ENCODE peak calls at places on chromosomes 7 and 10, in nine cellular contexts. One of them, this sample, is unnamed.

GRCh38 chr10:15898046-15898445 is 37.7 kb upstream of the MINDY3 start:
- DNase-seq in H54: peak; percentile 6
- DNase-seq in EH: peak; percentile 23
- DNase-seq in cardiac fibroblast: peak; percentile 62
- DNase-seq in neural progenitor cell: no peak
- DNase-seq in activated T-cell treated with anti-CD3 and anti-CD28 coated beads for 4 hours: no peak
- DNase-seq in NCI-H460: peak; percentile 2
- DNase-seq in heart left ventricle: no peak
- DNase-seq in A549: no peak
- DNase-seq in this sample: no peak

GRCh38 chr7:123823898-123824753 is 20.8 kb upstream of the HYAL4 start:
- DNase-seq in H54: no peak
- DNase-seq in A549: no peak
- DNase-seq in NCI-H460: no peak
- DNase-seq in EH: no peak
- DNase-seq in neural progenitor cell: no peak
- DNase-seq in heart left ventricle: no peak
- DNase-seq in cardiac fibroblast: no peak
- DNase-seq in activated T-cell treated with anti-CD3 and anti-CD28 coated beads for 4 hours: peak; percentile 30
- DNase-seq in this sample: no peak

GRCh38 chr10:33241351-33241750 is 93.1 kb downstream of the NRP1 start:
- DNase-seq in NCI-H460: no peak
- DNase-seq in A549: no peak
- DNase-seq in heart left ventricle: no peak
- DNase-seq in neural progenitor cell: no peak
- DNase-seq in cardiac fibroblast: no peak
- DNase-seq in H54: no peak
- DNase-seq in EH: no peak
- DNase-seq in activated T-cell treated with anti-CD3 and anti-CD28 coated beads for 4 hours: no peak
- DNase-seq in this sample: no peak

GRCh38 chr10:3528271-3528670 is 256.7 kb downstream of the KLF6 start:
- DNase-seq in neural progenitor cell: no peak
- DNase-seq in EH: no peak
- DNase-seq in heart left ventricle: no peak
- DNase-seq in activated T-cell treated with anti-CD3 and anti-CD28 coated beads for 4 hours: no peak
- DNase-seq in H54: no peak
- DNase-seq in cardiac fibroblast: peak; percentile 31
- DNase-seq in A549: no peak
- DNase-seq in NCI-H460: no peak
- DNase-seq in this sample: no peak

GRCh38 chr7:94823952-94824351 is 83.4 kb upstream of the PPP1R9A start:
- DNase-seq in cardiac fibroblast: peak; percentile 77
- DNase-seq in activated T-cell treated with anti-CD3 and anti-CD28 coated beads for 4 hours: no peak
- DNase-seq in A549: peak; percentile 1
- DNase-seq in EH: peak; percentile 29
- DNase-seq in NCI-H460: peak; percentile 18
- DNase-seq in H54: no peak
- DNase-seq in neural progenitor cell: no peak
- DNase-seq in heart left ventricle: no peak
- DNase-seq in this sample: no peak

GRCh38 chr10:124573726-124574455 is 112.3 kb downstream of the LHPP start:
- DNase-seq in EH: no peak
- DNase-seq in A549: no peak
- DNase-seq in heart left ventricle: no peak
- DNase-seq in cardiac fibroblast: no peak
- DNase-seq in H54: no peak
- DNase-seq in NCI-H460: no peak
- DNase-seq in activated T-cell treated with anti-CD3 and anti-CD28 coated beads for 4 hours: no peak
- DNase-seq in neural progenitor cell: no peak
- DNase-seq in this sample: no peak

GRCh38 chr7:137882261-137882668 is 35.5 kb upstream of the DGKI start:
- DNase-seq in activated T-cell treated with anti-CD3 and anti-CD28 coated beads for 4 hours: no peak
- DNase-seq in A549: peak; percentile 84
- DNase-seq in cardiac fibroblast: peak; percentile 99
- DNase-seq in EH: peak; percentile 100
- DNase-seq in H54: peak; percentile 93
- DNase-seq in heart left ventricle: no peak
- DNase-seq in NCI-H460: no peak
- DNase-seq in neural progenitor cell: no peak
- DNase-seq in this sample: no peak

GRCh38 chr10:125006188-125006680 is 64.3 kb downstream of the ZRANB1 start:
- DNase-seq in neural progenitor cell: no peak
- DNase-seq in EH: no peak
- DNase-seq in cardiac fibroblast: no peak
- DNase-seq in A549: no peak
- DNase-seq in NCI-H460: no peak
- DNase-seq in activated T-cell treated with anti-CD3 and anti-CD28 coated beads for 4 hours: no peak
- DNase-seq in H54: no peak
- DNase-seq in heart left ventricle: no peak
- DNase-seq in this sample: no peak

GRCh38 chr7:116340201-116340847 is 130.0 kb downstream of the TES start:
- DNase-seq in neural progenitor cell: no peak
- DNase-seq in heart left ventricle: no peak
- DNase-seq in NCI-H460: no peak
- DNase-seq in EH: peak; percentile 56
- DNase-seq in A549: no peak
- DNase-seq in activated T-cell treated with anti-CD3 and anti-CD28 coated beads for 4 hours: no peak
- DNase-seq in H54: no peak
- DNase-seq in cardiac fibroblast: peak; percentile 68
- DNase-seq in this sample: no peak

GRCh38 chr10:73339436-73339835 is 19.2 kb downstream of the CFAP70 start:
- DNase-seq in neural progenitor cell: no peak
- DNase-seq in EH: no peak
- DNase-seq in activated T-cell treated with anti-CD3 and anti-CD28 coated beads for 4 hours: no peak
- DNase-seq in H54: no peak
- DNase-seq in NCI-H460: no peak
- DNase-seq in A549: no peak
- DNase-seq in heart left ventricle: peak; percentile 43
- DNase-seq in cardiac fibroblast: no peak
- DNase-seq in this sample: peak; percentile 42

GRCh38 chr10:51468424-51468823 is 231.0 kb downstream of the CSTF2T start:
- DNase-seq in heart left ventricle: no peak
- DNase-seq in cardiac fibroblast: peak; percentile 7
- DNase-seq in H54: no peak
- DNase-seq in neural progenitor cell: no peak
- DNase-seq in NCI-H460: no peak
- DNase-seq in A549: no peak
- DNase-seq in activated T-cell treated with anti-CD3 and anti-CD28 coated beads for 4 hours: no peak
- DNase-seq in EH: peak; percentile 17
- DNase-seq in this sample: no peak

GRCh38 chr7:45646996-45647411 is 72.8 kb downstream of the ADCY1 start:
- DNase-seq in activated T-cell treated with anti-CD3 and anti-CD28 coated beads for 4 hours: no peak
- DNase-seq in cardiac fibroblast: peak; percentile 14
- DNase-seq in H54: no peak
- DNase-seq in heart left ventricle: no peak
- DNase-seq in A549: no peak
- DNase-seq in neural progenitor cell: no peak
- DNase-seq in NCI-H460: no peak
- DNase-seq in EH: peak; percentile 16
- DNase-seq in this sample: peak; percentile 14

GRCh38 chr10:105797234-105797890 is 1156.3 kb downstream of the SORCS3 start:
- DNase-seq in cardiac fibroblast: peak; percentile 40
- DNase-seq in activated T-cell treated with anti-CD3 and anti-CD28 coated beads for 4 hours: no peak
- DNase-seq in heart left ventricle: no peak
- DNase-seq in neural progenitor cell: peak; percentile 54
- DNase-seq in H54: peak; percentile 7
- DNase-seq in NCI-H460: peak; percentile 62
- DNase-seq in EH: peak; percentile 16
- DNase-seq in A549: peak; percentile 11
- DNase-seq in this sample: peak; percentile 17

GRCh38 chr7:65239707-65240352 is 133.8 kb upstream of the ZNF92 start:
- DNase-seq in H54: no peak
- DNase-seq in NCI-H460: peak; percentile 33
- DNase-seq in neural progenitor cell: peak; percentile 82
- DNase-seq in A549: peak; percentile 36
- DNase-seq in EH: no peak
- DNase-seq in activated T-cell treated with anti-CD3 and anti-CD28 coated beads for 4 hours: no peak
- DNase-seq in cardiac fibroblast: no peak
- DNase-seq in heart left ventricle: peak; percentile 35
- DNase-seq in this sample: no peak

GRCh38 chr7:102806613-102807012 is 57.8 kb downstream of the FAM185A start:
- DNase-seq in A549: no peak
- DNase-seq in EH: no peak
- DNase-seq in cardiac fibroblast: no peak
- DNase-seq in H54: no peak
- DNase-seq in NCI-H460: no peak
- DNase-seq in heart left ventricle: no peak
- DNase-seq in activated T-cell treated with anti-CD3 and anti-CD28 coated beads for 4 hours: no peak
- DNase-seq in neural progenitor cell: no peak
- DNase-seq in this sample: no peak

GRCh38 chr7:22150221-22150620 is 204.5 kb upstream of the CDCA7L start:
- DNase-seq in NCI-H460: no peak
- DNase-seq in H54: no peak
- DNase-seq in heart left ventricle: no peak
- DNase-seq in A549: no peak
- DNase-seq in neural progenitor cell: no peak
- DNase-seq in EH: no peak
- DNase-seq in cardiac fibroblast: peak; percentile 79
- DNase-seq in activated T-cell treated with anti-CD3 and anti-CD28 coated beads for 4 hours: no peak
- DNase-seq in this sample: no peak

GRCh38 chr7:133904766-133905165 is 222.4 kb upstream of the LRGUK start:
- DNase-seq in EH: no peak
- DNase-seq in heart left ventricle: no peak
- DNase-seq in activated T-cell treated with anti-CD3 and anti-CD28 coated beads for 4 hours: no peak
- DNase-seq in A549: no peak
- DNase-seq in H54: no peak
- DNase-seq in NCI-H460: no peak
- DNase-seq in cardiac fibroblast: no peak
- DNase-seq in neural progenitor cell: no peak
- DNase-seq in this sample: no peak

GRCh38 chr7:38217672-38218071 is 39.6 kb downstream of the STARD3NL start:
- DNase-seq in NCI-H460: no peak
- DNase-seq in A549: no peak
- DNase-seq in neural progenitor cell: no peak
- DNase-seq in heart left ventricle: no peak
- DNase-seq in H54: no peak
- DNase-seq in cardiac fibroblast: no peak
- DNase-seq in EH: no peak
- DNase-seq in activated T-cell treated with anti-CD3 and anti-CD28 coated beads for 4 hours: no peak
- DNase-seq in this sample: no peak

GRCh38 chr10:78319371-78319770 is 285.7 kb downstream of the RPS24 start:
- DNase-seq in EH: no peak
- DNase-seq in neural progenitor cell: no peak
- DNase-seq in cardiac fibroblast: no peak
- DNase-seq in NCI-H460: no peak
- DNase-seq in H54: no peak
- DNase-seq in heart left ventricle: no peak
- DNase-seq in A549: no peak
- DNase-seq in activated T-cell treated with anti-CD3 and anti-CD28 coated beads for 4 hours: no peak
- DNase-seq in this sample: no peak

GRCh38 chr10:62582098-62582705 is 208.0 kb downstream of the ZNF365 start:
- DNase-seq in A549: no peak
- DNase-seq in heart left ventricle: no peak
- DNase-seq in neural progenitor cell: no peak
- DNase-seq in EH: peak; percentile 81
- DNase-seq in NCI-H460: no peak
- DNase-seq in cardiac fibroblast: no peak
- DNase-seq in H54: no peak
- DNase-seq in activated T-cell treated with anti-CD3 and anti-CD28 coated beads for 4 hours: no peak
- DNase-seq in this sample: no peak

GRCh38 chr7:20596653-20597052 is 18.8 kb upstream of the ABCB5 start:
- DNase-seq in H54: peak; percentile 50
- DNase-seq in NCI-H460: no peak
- DNase-seq in heart left ventricle: no peak
- DNase-seq in neural progenitor cell: no peak
- DNase-seq in activated T-cell treated with anti-CD3 and anti-CD28 coated beads for 4 hours: no peak
- DNase-seq in A549: no peak
- DNase-seq in EH: peak; percentile 19
- DNase-seq in cardiac fibroblast: peak; percentile 94
- DNase-seq in this sample: no peak

GRCh38 chr10:11616021-11616420 is 4.6 kb upstream of the USP6NL start:
- DNase-seq in NCI-H460: no peak
- DNase-seq in activated T-cell treated with anti-CD3 and anti-CD28 coated beads for 4 hours: no peak
- DNase-seq in neural progenitor cell: no peak
- DNase-seq in A549: no peak
- DNase-seq in H54: no peak
- DNase-seq in EH: no peak
- DNase-seq in cardiac fibroblast: peak; percentile 14
- DNase-seq in heart left ventricle: no peak
- DNase-seq in this sample: no peak

GRCh38 chr7:123096434-123096833 is 100.9 kb upstream of the TAS2R16 start:
- DNase-seq in activated T-cell treated with anti-CD3 and anti-CD28 coated beads for 4 hours: no peak
- DNase-seq in H54: no peak
- DNase-seq in EH: no peak
- DNase-seq in neural progenitor cell: no peak
- DNase-seq in heart left ventricle: no peak
- DNase-seq in NCI-H460: no peak
- DNase-seq in A549: no peak
- DNase-seq in cardiac fibroblast: peak; percentile 28
- DNase-seq in this sample: no peak

GRCh38 chr10:78296794-78297193 is 263.1 kb downstream of the RPS24 start:
- DNase-seq in heart left ventricle: no peak
- DNase-seq in activated T-cell treated with anti-CD3 and anti-CD28 coated beads for 4 hours: no peak
- DNase-seq in H54: no peak
- DNase-seq in A549: no peak
- DNase-seq in NCI-H460: no peak
- DNase-seq in EH: no peak
- DNase-seq in neural progenitor cell: no peak
- DNase-seq in cardiac fibroblast: no peak
- DNase-seq in this sample: no peak

GRCh38 chr7:100137851-100138760 is 10.6 kb upstream of the LAMTOR4 start:
- DNase-seq in NCI-H460: no peak
- DNase-seq in neural progenitor cell: no peak
- DNase-seq in heart left ventricle: no peak
- DNase-seq in cardiac fibroblast: no peak
- DNase-seq in H54: no peak
- DNase-seq in A549: no peak
- DNase-seq in EH: no peak
- DNase-seq in activated T-cell treated with anti-CD3 and anti-CD28 coated beads for 4 hours: no peak
- DNase-seq in this sample: no peak

GRCh38 chr10:129832582-129833249 is 131.4 kb downstream of the EBF3 start:
- DNase-seq in activated T-cell treated with anti-CD3 and anti-CD28 coated beads for 4 hours: no peak
- DNase-seq in H54: no peak
- DNase-seq in A549: no peak
- DNase-seq in heart left ventricle: no peak
- DNase-seq in NCI-H460: no peak
- DNase-seq in EH: no peak
- DNase-seq in neural progenitor cell: no peak
- DNase-seq in cardiac fibroblast: no peak
- DNase-seq in this sample: no peak

GRCh38 chr10:58813573-58813972 is 300.9 kb downstream of the BICC1 start:
- DNase-seq in cardiac fibroblast: no peak
- DNase-seq in neural progenitor cell: no peak
- DNase-seq in NCI-H460: no peak
- DNase-seq in H54: no peak
- DNase-seq in EH: no peak
- DNase-seq in activated T-cell treated with anti-CD3 and anti-CD28 coated beads for 4 hours: no peak
- DNase-seq in heart left ventricle: no peak
- DNase-seq in A549: no peak
- DNase-seq in this sample: no peak

GRCh38 chr10:127977368-127978009 is 70.6 kb downstream of the PTPRE start:
- DNase-seq in NCI-H460: no peak
- DNase-seq in H54: peak; percentile 54
- DNase-seq in neural progenitor cell: no peak
- DNase-seq in A549: no peak
- DNase-seq in activated T-cell treated with anti-CD3 and anti-CD28 coated beads for 4 hours: no peak
- DNase-seq in EH: no peak
- DNase-seq in cardiac fibroblast: peak; percentile 83
- DNase-seq in heart left ventricle: peak; percentile 89
- DNase-seq in this sample: peak; percentile 89

GRCh38 chr10:124678566-124679240 is 65.5 kb downstream of the FAM53B start:
- DNase-seq in A549: no peak
- DNase-seq in EH: no peak
- DNase-seq in cardiac fibroblast: no peak
- DNase-seq in neural progenitor cell: no peak
- DNase-seq in H54: no peak
- DNase-seq in heart left ventricle: no peak
- DNase-seq in NCI-H460: no peak
- DNase-seq in activated T-cell treated with anti-CD3 and anti-CD28 coated beads for 4 hours: peak; percentile 36
- DNase-seq in this sample: no peak

GRCh38 chr7:151274376-151274760 is 25.9 kb upstream of the SMARCD3 start:
- DNase-seq in A549: no peak
- DNase-seq in NCI-H460: no peak
- DNase-seq in activated T-cell treated with anti-CD3 and anti-CD28 coated beads for 4 hours: no peak
- DNase-seq in neural progenitor cell: no peak
- DNase-seq in heart left ventricle: no peak
- DNase-seq in H54: no peak
- DNase-seq in EH: no peak
- DNase-seq in cardiac fibroblast: no peak
- DNase-seq in this sample: no peak

GRCh38 chr10:80324086-80324485 is 32.5 kb downstream of the DYDC1 start:
- DNase-seq in H54: peak; percentile 39
- DNase-seq in heart left ventricle: no peak
- DNase-seq in NCI-H460: no peak
- DNase-seq in neural progenitor cell: no peak
- DNase-seq in A549: no peak
- DNase-seq in cardiac fibroblast: peak; percentile 53
- DNase-seq in activated T-cell treated with anti-CD3 and anti-CD28 coated beads for 4 hours: no peak
- DNase-seq in EH: peak; percentile 55
- DNase-seq in this sample: no peak